ENCODE peak calls at places on chromosomes 3 and 15, in seven cellular contexts. W is right lobe of liver, E is hepatocyte, L is RWPE2, V is breast epithelium, N is AG04450, B is brain microvascular endothelial cell. Z is an unnamed sample.

GRCh38 chr3:105466495-105467080 is 99.9 kb downstream of the ALCAM start:
- DNase-seq in W (no peak), E (no peak), L (no peak), V (no peak), N (no peak), B (no peak), Z (no peak)

GRCh38 chr3:149277338-149277813 is 55.7 kb upstream of the CP start:
- DNase-seq in W (no peak), E (peak), L (no peak), V (no peak), N (peak), B (peak), Z (peak)

GRCh38 chr15:29124581-29125381 is 144.8 kb downstream of the NSMCE3 start:
- DNase-seq in W (peak), E (no peak), L (no peak), V (no peak), N (no peak), B (peak), Z (no peak)

GRCh38 chr3:84194032-84194431 is 764.8 kb upstream of the CADM2 start:
- DNase-seq in W (no peak), E (no peak), L (no peak), V (no peak), N (no peak), B (no peak), Z (no peak)

GRCh38 chr15:81050806-81051205 is 50.1 kb downstream of the TLNRD1 start:
- DNase-seq in W (no peak), E (no peak), L (no peak), V (no peak), N (no peak), B (no peak), Z (no peak)

GRCh38 chr15:47811160-47811559 is 93.9 kb downstream of the SEMA6D start:
- DNase-seq in W (no peak), E (no peak), L (no peak), V (no peak), N (no peak), B (no peak), Z (no peak)

GRCh38 chr3:104911376-104911775 is 455.3 kb upstream of the ALCAM start:
- DNase-seq in W (no peak), E (no peak), L (no peak), V (no peak), N (no peak), B (no peak), Z (no peak)

GRCh38 chr3:71031914-71032521 is 551.5 kb downstream of the FOXP1 start:
- DNase-seq in W (no peak), E (no peak), L (no peak), V (no peak), N (no peak), B (no peak), Z (no peak)

GRCh38 chr3:129764090-129764489 is 129.4 kb downstream of the TMCC1 start:
- DNase-seq in W (no peak), E (no peak), L (no peak), V (no peak), N (no peak), B (no peak), Z (no peak)

GRCh38 chr15:75369897-75370581 is 1.6 kb upstream of the MAN2C1 start:
- DNase-seq in W (no peak), E (no peak), L (no peak), V (no peak), N (no peak), B (no peak), Z (no peak)
- H3K4me3 ChIP-seq in W (peak), E (no peak), L (no peak), V (no peak), N (no peak), B (no peak), Z (no peak)

GRCh38 chr15:43186003-43186353 is 775 bp downstream of the CCNDBP1 start:
- DNase-seq in W (no peak), E (peak), L (no peak), V (no peak), N (no peak), B (no peak), Z (no peak)
- TF ChIP-seq CTCF in W (peak), E (no peak), L (peak), V (no peak), N (no peak), B (no peak), Z (no peak)

GRCh38 chr3:182704926-182705325 is 88.4 kb upstream of the ATP11B start:
- DNase-seq in W (no peak), E (no peak), L (no peak), V (no peak), N (no peak), B (no peak), Z (no peak)
- H3K4me3 ChIP-seq in W (no peak), E (no peak), L (no peak), V (no peak), N (no peak), B (no peak), Z (no peak)

GRCh38 chr3:111581403-111582113 is 13.6 kb downstream of the ZBED2 start:
- DNase-seq in W (no peak), E (no peak), L (no peak), V (no peak), N (no peak), B (no peak), Z (no peak)

GRCh38 chr3:111578867-111579266 is 16.3 kb downstream of the ZBED2 start:
- DNase-seq in W (no peak), E (no peak), L (no peak), V (no peak), N (no peak), B (no peak), Z (no peak)

GRCh38 chr3:111577113-111577512 is 18.0 kb downstream of the ZBED2 start:
- DNase-seq in W (no peak), E (no peak), L (no peak), V (no peak), N (no peak), B (no peak), Z (no peak)

GRCh38 chr3:111579495-111579894 is 15.7 kb downstream of the ZBED2 start:
- DNase-seq in W (no peak), E (no peak), L (no peak), V (no peak), N (no peak), B (no peak), Z (no peak)

DNA sequence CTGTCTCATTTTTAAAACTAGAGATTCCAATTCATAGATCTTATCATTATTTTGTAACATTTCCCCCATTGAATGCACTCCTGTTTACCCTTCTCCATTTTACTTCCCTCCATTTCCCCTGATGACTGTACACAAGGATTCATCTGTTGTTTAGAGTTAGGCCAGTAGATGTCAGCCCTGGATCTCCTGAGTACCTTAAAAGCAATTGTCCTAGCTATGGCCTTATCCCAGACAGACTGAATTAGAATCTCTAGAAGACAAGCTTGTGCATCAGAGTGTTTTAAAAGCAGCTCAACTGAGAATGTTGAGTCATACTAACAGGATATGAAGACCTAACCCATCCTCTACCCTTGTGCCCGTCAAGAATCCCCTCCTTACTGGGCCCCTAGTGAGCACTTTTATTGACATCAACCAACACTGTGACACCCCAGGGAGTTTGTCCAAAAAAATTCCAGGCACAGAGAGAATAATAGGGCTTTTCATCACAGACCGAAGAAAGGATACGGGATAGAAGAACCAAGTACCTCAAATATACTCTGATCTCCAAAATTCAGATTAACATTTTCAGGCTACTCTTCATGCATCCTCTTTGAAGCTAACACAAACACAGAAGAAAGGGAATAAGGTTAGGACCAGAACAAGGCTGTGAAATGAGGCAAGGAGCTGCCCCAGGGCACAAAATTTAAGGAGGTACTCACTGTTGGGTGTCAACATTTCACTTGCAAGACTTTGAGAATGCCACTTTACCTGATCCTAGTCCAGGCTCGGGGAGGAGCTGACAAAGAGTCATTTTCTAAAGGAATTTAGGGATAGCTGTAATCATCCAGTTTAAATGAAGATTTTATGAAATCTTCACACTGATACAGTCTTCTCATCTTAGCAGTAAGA is 17.1 kb downstream of the ZBED2 start:
- DNase-seq in W (no peak), E (peak), L (no peak), V (no peak), N (peak), B (peak), Z (peak)
- TF ChIP-seq CTCF in W (peak), E (peak), L (peak), V (no peak), N (peak), B (peak), Z (peak)

DNA sequence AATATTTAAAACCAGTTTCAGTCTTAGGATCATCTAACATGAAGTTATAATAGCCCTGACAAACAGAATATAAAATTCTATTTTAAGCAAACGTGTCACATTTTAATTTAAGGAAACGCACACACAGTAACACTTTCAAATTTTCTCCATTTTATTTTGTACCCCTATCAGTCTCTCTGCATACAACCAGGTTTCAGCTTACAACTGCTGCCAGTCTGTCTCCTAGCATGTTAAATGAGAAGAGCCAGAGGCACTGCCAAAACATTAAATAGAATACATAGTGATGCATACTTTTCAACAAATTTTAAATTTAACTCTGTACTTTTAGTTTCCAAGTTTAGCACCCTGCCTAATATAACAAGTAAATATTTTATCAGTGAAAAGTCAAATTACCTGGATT is 60.8 kb downstream of the UACA start:
- DNase-seq in W (no peak), E (no peak), L (no peak), V (no peak), N (no peak), B (no peak), Z (no peak)
- H3K4me3 ChIP-seq in W (no peak), E (no peak), L (no peak), V (no peak), N (peak), B (peak), Z (no peak)

GRCh38 chr3:37704129-37704528 is 157.6 kb upstream of the CTDSPL start:
- DNase-seq in W (no peak), E (no peak), L (no peak), V (no peak), N (no peak), B (no peak), Z (no peak)

GRCh38 chr3:37701729-37702128 is 160.0 kb upstream of the CTDSPL start:
- DNase-seq in W (no peak), E (no peak), L (no peak), V (no peak), N (no peak), B (no peak), Z (no peak)

GRCh38 chr3:37703633-37704032 is 158.0 kb upstream of the CTDSPL start:
- DNase-seq in W (no peak), E (peak), L (no peak), V (no peak), N (no peak), B (peak), Z (peak)

GRCh38 chr3:37702478-37703154 is 159.1 kb upstream of the CTDSPL start:
- DNase-seq in W (no peak), E (no peak), L (no peak), V (no peak), N (no peak), B (no peak), Z (no peak)

GRCh38 chr3:37700849-37701248 is 160.8 kb upstream of the CTDSPL start:
- DNase-seq in W (no peak), E (no peak), L (no peak), V (no peak), N (no peak), B (no peak), Z (peak)
- TF ChIP-seq CTCF in W (peak), E (peak), L (peak), V (no peak), N (no peak), B (peak), Z (no peak)

GRCh38 chr3:194575484-194576210 is 57.6 kb downstream of the TMEM44 start:
- DNase-seq in W (peak), E (no peak), L (no peak), V (no peak), N (no peak), B (peak), Z (peak)

GRCh38 chr3:194573680-194574437 is 59.4 kb downstream of the TMEM44 start:
- DNase-seq in W (peak), E (peak), L (no peak), V (no peak), N (no peak), B (peak), Z (peak)

GRCh38 chr3:194572131-194572789 is 61.0 kb downstream of the TMEM44 start:
- DNase-seq in W (peak), E (peak), L (no peak), V (peak), N (no peak), B (peak), Z (peak)

GRCh38 chr3:194572944-194573491 is 60.2 kb downstream of the TMEM44 start:
- DNase-seq in W (peak), E (no peak), L (no peak), V (no peak), N (no peak), B (no peak), Z (no peak)

GRCh38 chr3:194574639-194575483 is 58.4 kb downstream of the TMEM44 start:
- DNase-seq in W (peak), E (no peak), L (no peak), V (no peak), N (no peak), B (peak), Z (peak)
- H3K4me3 ChIP-seq in W (no peak), E (no peak), L (no peak), V (no peak), N (no peak), B (no peak), Z (no peak)

GRCh38 chr3:112654979-112655378 is 14.0 kb upstream of the CCDC80 start:
- DNase-seq in W (no peak), E (no peak), L (no peak), V (no peak), N (no peak), B (no peak), Z (no peak)
- TF ChIP-seq CTCF in W (no peak), E (no peak), L (no peak), V (no peak), N (peak), B (peak), Z (no peak)

Z was measured in foreskin fibroblast.